ENCODE peak calls at places on chromosomes 1 and 21, in four cellular contexts. V is GM12878, L is HepG2, N is K562. F is an unnamed sample.

GRCh38 chr1:231252336-231252735 is 11.3 kb downstream of the GNPAT start:
- DNase-seq in N (no peak), V (no peak), L (no peak), F (peak; percentile 21)

GRCh38 chr1:42999308-42999707 is 40.6 kb upstream of the SLC2A1 start:
- DNase-seq in V (no peak), L (peak; percentile 26), N (no peak), F (no peak)

GRCh38 chr1:36753451-36753850 is 270.7 kb upstream of the CSF3R start:
- DNase-seq in L (no peak), V (no peak), N (no peak), F (no peak)

GRCh38 chr1:203629509-203630082 is 3.0 kb downstream of the ATP2B4 start:
- DNase-seq in N (peak; percentile 63), L (no peak), V (no peak), F (peak; percentile 74)

GRCh38 chr1:111726311-111726710 is 12.9 kb downstream of the INKA2 start:
- DNase-seq in V (no peak), L (no peak), N (peak; percentile 11), F (no peak)

GRCh38 chr1:198890531-198890930 is 251.7 kb downstream of the PTPRC start:
- DNase-seq in V (no peak), L (no peak), N (no peak), F (no peak)

GRCh38 chr1:66371233-66372005 is 162.5 kb upstream of the SGIP1 start:
- DNase-seq in N (no peak), L (no peak), V (no peak), F (no peak)

GRCh38 chr1:46080257-46080656 is 52.2 kb downstream of the PIK3R3 start:
- DNase-seq in V (no peak), N (no peak), L (no peak), F (no peak)

GRCh38 chr1:204466416-204467405 is 27.9 kb downstream of the PIK3C2B start:
- DNase-seq in V (no peak), N (no peak), L (no peak), F (no peak)

GRCh38 chr1:56522680-56523079 is 56.7 kb downstream of the PLPP3 start:
- DNase-seq in N (no peak), L (no peak), V (no peak), F (no peak)

GRCh38 chr1:226827458-226827857 is 43.0 kb upstream of the PSEN2 start:
- DNase-seq in V (no peak), N (peak; percentile 45), L (no peak), F (peak; percentile 57)

GRCh38 chr1:155950829-155951228 is 9.4 kb downstream of the RXFP4 start:
- DNase-seq in L (no peak), N (no peak), V (no peak), F (no peak)

GRCh38 chr1:214028569-214028968 is 40.8 kb downstream of the PROX1 start:
- DNase-seq in V (no peak), L (no peak), N (no peak), F (no peak)

GRCh38 chr1:107877092-107877491 is 87.9 kb downstream of the VAV3 start:
- DNase-seq in N (no peak), L (no peak), V (no peak), F (no peak)

GRCh38 chr1:36387141-36387949 is 1.6 kb upstream of the STK40 start:
- DNase-seq in L (no peak), N (no peak), V (no peak), F (no peak)

GRCh38 chr1:227793079-227793947 is 22.2 kb upstream of the PRSS38 start:
- DNase-seq in N (peak; percentile 6), V (no peak), L (no peak), F (no peak)

GRCh38 chr1:78254517-78254916 is 208.8 kb downstream of the GIPC2 start:
- DNase-seq in L (no peak), N (no peak), V (no peak), F (no peak)

GRCh38 chr1:101262601-101263348 is 26.0 kb downstream of the S1PR1 start:
- DNase-seq in V (no peak), L (no peak), N (no peak), F (peak; percentile 18)

GRCh38 chr1:171468120-171468790 is 17.1 kb upstream of the PRRC2C start:
- DNase-seq in L (no peak), N (no peak), V (no peak), F (no peak)

GRCh38 chr1:202586018-202586821 is 124.0 kb downstream of the SYT2 start:
- DNase-seq in V (peak; percentile 40), N (no peak), L (peak; percentile 50), F (no peak)

GRCh38 chr21:38027901-38028300 is 111.6 kb upstream of the KCNJ6 start:
- DNase-seq in N (peak; percentile 40), V (no peak), L (no peak), F (no peak)

GRCh38 chr1:44294588-44295007 is 60.5 kb downstream of the ERI3 start:
- DNase-seq in N (peak; percentile 79), L (peak; percentile 31), V (no peak), F (peak; percentile 79)

GRCh38 chr1:11784993-11785769 is 20.6 kb downstream of the MTHFR start:
- DNase-seq in N (peak; percentile 89), L (peak; percentile 64), V (no peak), F (peak; percentile 94)

GRCh38 chr1:36876990-36877389 is 157.3 kb downstream of the GRIK3 start:
- DNase-seq in V (no peak), N (no peak), L (no peak), F (no peak)

GRCh38 chr1:59814180-59814900 is 409 bp upstream of the HOOK1 start:
- DNase-seq in N (no peak), L (peak; percentile 97), V (peak; percentile 94), F (peak; percentile 94)

GRCh38 chr1:58699011-58699762 is 675 bp downstream of the MYSM1 start:
- DNase-seq in N (no peak), L (no peak), V (no peak), F (no peak)

GRCh38 chr1:5937373-5937857 is 54.8 kb downstream of the NPHP4 start:
- DNase-seq in V (no peak), L (no peak), N (no peak), F (no peak)

GRCh38 chr1:163745204-163745603 is 423.4 kb downstream of the NUF2 start:
- DNase-seq in L (no peak), N (no peak), V (no peak), F (no peak)

GRCh38 chr1:36396359-36396758 is 1.3 kb downstream of the LSM10 start:
- DNase-seq in L (no peak), N (no peak), V (no peak), F (no peak)

GRCh38 chr1:118302145-118302544 is 117.1 kb upstream of the SPAG17 start:
- DNase-seq in L (no peak), V (no peak), N (no peak), F (peak; percentile 4)

GRCh38 chr21:45310446-45310845 is 22.8 kb upstream of the POFUT2 start:
- DNase-seq in L (no peak), N (no peak), V (no peak), F (no peak)

GRCh38 chr1:170168263-170168662 is 22.5 kb downstream of the NTMT2 start:
- DNase-seq in N (no peak), L (no peak), V (no peak), F (no peak)

GRCh38 chr1:37471345-37472231 is 2.8 kb upstream of the ZC3H12A start:
- DNase-seq in L (peak; percentile 58), N (peak; percentile 58), V (no peak), F (peak; percentile 64)

GRCh38 chr1:87796521-87796920 is 467.8 kb downstream of the LMO4 start:
- DNase-seq in L (no peak), V (no peak), N (no peak), F (no peak)

GRCh38 chr1:244710474-244711062 is 57.6 kb downstream of the DESI2 start:
- DNase-seq in N (no peak), V (no peak), L (no peak), F (no peak)

GRCh38 chr1:199160521-199161318 is 521.9 kb downstream of the PTPRC start:
- DNase-seq in L (no peak), V (no peak), N (no peak), F (no peak)

GRCh38 chr1:179142889-179143299 is 61.0 kb downstream of the TOR3A start:
- DNase-seq in N (no peak), L (peak; percentile 33), V (no peak), F (no peak)

GRCh38 chr21:16519656-16520055 is 789.9 kb downstream of the USP25 start:
- DNase-seq in L (no peak), V (no peak), N (no peak), F (no peak)

GRCh38 chr1:246005067-246005466 is 502.0 kb downstream of the SMYD3 start:
- DNase-seq in L (no peak), V (no peak), N (no peak), F (no peak)

GRCh38 chr1:73998348-73998959 is 199.5 kb downstream of the LRRIQ3 start:
- DNase-seq in V (peak; percentile 1), N (no peak), L (peak; percentile 17), F (peak; percentile 67)
- TF ChIP-seq CREB1 in V (no peak), N (no peak), L (no peak), F (no peak)

GRCh38 chr1:181251001-181251712 is 162.7 kb downstream of the IER5 start:
- DNase-seq in N (no peak), L (no peak), V (no peak), F (no peak)
- TF ChIP-seq JUNB in N (no peak), L (no peak), V (no peak), F (no peak)

DNA sequence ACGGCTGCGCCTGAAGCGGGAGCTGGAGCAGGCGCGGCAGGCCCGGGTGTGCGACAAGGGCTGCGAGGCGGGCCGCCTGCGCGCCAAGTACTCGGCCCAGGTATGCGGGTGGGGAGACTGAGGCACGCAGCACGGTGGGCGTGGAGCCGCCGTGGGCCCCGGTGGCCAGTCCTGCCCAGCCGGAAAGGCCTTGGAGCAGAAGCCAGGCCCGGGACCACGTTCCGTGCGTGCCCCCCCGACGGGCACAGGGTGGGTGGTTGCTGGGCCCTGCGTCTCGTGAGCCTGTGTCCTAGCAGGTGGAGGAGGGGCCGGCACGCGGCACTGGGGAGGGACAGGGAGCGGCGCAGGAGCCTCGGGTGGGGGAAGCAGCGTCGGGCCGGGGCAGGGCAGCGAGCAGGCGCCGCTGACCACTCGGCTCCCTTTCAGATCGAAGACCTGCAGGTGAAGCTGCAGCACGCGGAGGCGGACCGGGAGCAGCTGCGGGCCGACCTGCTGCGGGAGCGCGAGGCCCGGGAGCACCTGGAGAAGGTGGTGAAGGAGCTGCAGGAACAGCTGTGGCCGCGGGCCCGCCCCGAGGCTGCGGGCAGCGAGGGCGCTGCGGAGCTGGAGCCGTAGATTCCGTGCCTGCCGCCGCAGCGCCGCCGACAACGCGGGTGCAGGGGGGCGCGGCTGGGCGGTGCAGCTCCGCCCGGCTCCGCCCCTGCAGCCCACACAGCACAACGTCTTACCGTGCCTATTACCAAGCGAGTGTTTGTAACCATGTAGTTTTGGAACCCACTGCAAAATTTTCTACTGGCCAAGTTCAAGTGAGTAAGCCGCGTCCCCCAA is 78.2 kb downstream of the SKI start:
- DNase-seq in L (no peak), N (no peak), V (no peak), F (no peak)
- TF ChIP-seq CREB1 in L (no peak), N (no peak), V (no peak), F (no peak)

DNA sequence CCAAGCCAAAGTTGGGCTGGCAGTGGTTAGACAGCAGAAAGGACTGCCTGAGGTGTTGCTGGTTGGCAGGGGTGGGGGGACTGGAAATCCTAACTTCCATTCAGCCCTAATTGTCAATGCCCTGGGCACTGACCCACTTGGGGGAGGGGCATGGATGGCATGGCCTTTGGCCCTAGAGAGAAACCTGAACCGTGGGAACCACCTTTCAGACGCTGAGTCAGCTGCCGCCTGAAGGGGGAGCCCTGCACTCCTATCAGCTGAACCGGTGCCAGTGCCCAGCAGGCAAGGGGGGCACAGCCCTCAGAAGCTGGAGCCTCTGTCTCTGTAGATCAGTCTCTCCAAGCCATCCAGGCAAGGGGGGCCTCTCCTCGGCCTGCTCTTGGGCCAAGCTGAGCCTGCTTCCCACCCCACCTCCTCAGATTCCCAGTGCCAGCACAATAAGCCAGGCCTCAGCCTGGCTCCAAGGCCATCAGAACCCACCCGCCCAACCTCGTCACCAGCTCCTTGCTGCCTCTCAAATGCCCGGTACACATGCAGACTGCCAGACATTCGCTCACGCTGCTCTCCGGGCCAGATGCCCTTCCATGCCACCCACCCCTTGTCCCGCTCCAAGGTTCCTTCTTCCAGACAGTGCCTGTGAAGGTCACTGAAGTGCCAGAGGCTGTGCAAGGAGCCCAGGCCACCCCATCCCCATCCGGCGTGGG is 11.6 kb downstream of the TINAGL1 start:
- DNase-seq in L (peak; percentile 40), N (peak; percentile 43), V (no peak), F (peak; percentile 94)
- TF ChIP-seq JUNB in L (no peak), N (no peak), V (no peak), F (no peak)